ENCODE peak calls at places on chromosomes 13 and 19, in four cellular contexts. E, Z, O and G are unnamed samples.
A peak's percentile ranks its signal among the peaks of the same experiment; 100 is the strongest.

GRCh38 chr19:35265126-35265995 is 3.4 kb upstream of the USF2 start:
- DNase-seq in E (no peak), Z (no peak), O (no peak), G (no peak)

GRCh38 chr13:35699805-35700204 is 223.3 kb upstream of the MAB21L1 start:
- DNase-seq in E (no peak), Z (peak; percentile 36), O (peak; percentile 24), G (peak; percentile 62)

GRCh38 chr19:45526143-45526542 is 18.9 kb downstream of the VASP start:
- DNase-seq in E (peak; percentile 82), Z (peak; percentile 57), O (peak; percentile 72), G (peak; percentile 83)

GRCh38 chr19:49678970-49679831 is 2.1 kb downstream of the PRMT1 start:
- DNase-seq in E (no peak), Z (no peak), O (no peak), G (no peak)

GRCh38 chr19:800360-801029 is 3.2 kb downstream of the PTBP1 start:
- DNase-seq in E (no peak), Z (peak; percentile 57), O (peak; percentile 65), G (peak; percentile 20)

GRCh38 chr19:30065680-30066606 is 123.9 kb downstream of the URI1 start:
- DNase-seq in E (no peak), Z (no peak), O (no peak), G (no peak)

GRCh38 chr13:98466634-98467236 is 110.2 kb downstream of the STK24 start:
- DNase-seq in E (no peak), Z (peak; percentile 59), O (peak; percentile 52), G (peak; percentile 58)

GRCh38 chr13:56356690-56357089 is 784.0 kb upstream of the PRR20A start:
- DNase-seq in E (no peak), Z (no peak), O (no peak), G (no peak)

GRCh38 chr19:32174386-32175113 is 170.9 kb upstream of the ZNF507 start:
- DNase-seq in E (no peak), Z (no peak), O (no peak), G (no peak)

GRCh38 chr19:31543456-31543855 is 194.2 kb upstream of the TSHZ3 start:
- DNase-seq in E (no peak), Z (no peak), O (no peak), G (no peak)

GRCh38 chr13:99916366-99917103 is 55.0 kb downstream of the ZIC5 start:
- DNase-seq in E (no peak), Z (no peak), O (peak; percentile 80), G (peak; percentile 91)

GRCh38 chr19:39846176-39846677 is at the start of gene FBL:
- DNase-seq in E (peak; percentile 96), Z (peak; percentile 99), O (peak; percentile 93), G (peak; percentile 99)

GRCh38 chr13:24176351-24177101 is 16.0 kb downstream of the SPATA13 start:
- DNase-seq in E (no peak), Z (no peak), O (no peak), G (no peak)

GRCh38 chr19:16467581-16467980 is 4.2 kb downstream of the EPS15L1 start:
- DNase-seq in E (peak; percentile 76), Z (no peak), O (no peak), G (no peak)

GRCh38 chr13:85995788-85996418 is 196.7 kb upstream of the SLITRK6 start:
- DNase-seq in E (no peak), Z (no peak), O (no peak), G (no peak)

GRCh38 chr19:45175663-45176345 is 2.2 kb downstream of the TRAPPC6A start:
- DNase-seq in E (no peak), Z (no peak), O (no peak), G (no peak)

GRCh38 chr19:58021541-58022282 is 12.1 kb upstream of the ZSCAN1 start:
- DNase-seq in E (peak; percentile 67), Z (peak; percentile 16), O (peak; percentile 48), G (peak; percentile 49)

GRCh38 chr19:49435670-49436069 is 5.7 kb downstream of the SLC17A7 start:
- DNase-seq in E (no peak), Z (no peak), O (no peak), G (no peak)

GRCh38 chr13:19695829-19696228 is 62.4 kb downstream of the MPHOSPH8 start:
- DNase-seq in E (no peak), Z (no peak), O (no peak), G (no peak)

GRCh38 chr19:1087813-1088418 is 7.3 kb downstream of the POLR2E start:
- DNase-seq in E (no peak), Z (no peak), O (no peak), G (no peak)

GRCh38 chr13:31044658-31045620 is 112.5 kb downstream of the TEX26 start:
- DNase-seq in E (no peak), Z (peak; percentile 13), O (no peak), G (no peak)

GRCh38 chr19:9962623-9963290 is 26.4 kb upstream of the OLFM2 start:
- DNase-seq in E (no peak), Z (no peak), O (no peak), G (no peak)

GRCh38 chr19:46210634-46211033 is 18.9 kb upstream of the IGFL1 start:
- DNase-seq in E (no peak), Z (no peak), O (no peak), G (no peak)

GRCh38 chr19:41997851-41998229 is 3.8 kb upstream of the ATP1A3 start:
- DNase-seq in E (no peak), Z (no peak), O (no peak), G (no peak)

GRCh38 chr19:49387936-49388372 is at the start of gene KASH5:
- DNase-seq in E (peak; percentile 85), Z (peak; percentile 79), O (peak; percentile 15), G (peak; percentile 70)

GRCh38 chr13:32951580-32951979 is 64.6 kb upstream of the KL start:
- DNase-seq in E (no peak), Z (no peak), O (no peak), G (no peak)

GRCh38 chr13:79491715-79492114 is 10.8 kb downstream of the NDFIP2 start:
- DNase-seq in E (no peak), Z (no peak), O (peak; percentile 81), G (peak; percentile 57)

GRCh38 chr13:78299832-78300623 is 303.3 kb downstream of the POU4F1 start:
- DNase-seq in E (no peak), Z (no peak), O (no peak), G (no peak)

GRCh38 chr19:50817941-50818858 is 5.4 kb downstream of the KLK1 start:
- DNase-seq in E (peak; percentile 52), Z (peak; percentile 90), O (peak; percentile 24), G (peak; percentile 60)

GRCh38 chr13:30196025-30196424 is 111.3 kb downstream of the KATNAL1 start:
- DNase-seq in E (no peak), Z (no peak), O (peak; percentile 3), G (no peak)

GRCh38 chr13:46609726-46610125 is 56.8 kb downstream of the LRCH1 start:
- DNase-seq in E (no peak), Z (no peak), O (no peak), G (no peak)

GRCh38 chr19:1904385-1905070 is 671 bp upstream of the ADAT3 start:
- DNase-seq in E (no peak), Z (peak; percentile 44), O (peak; percentile 39), G (no peak)

GRCh38 chr13:101618440-101619187 is 166.1 kb downstream of the ITGBL1 start:
- DNase-seq in E (no peak), Z (no peak), O (no peak), G (no peak)